ENCODE peak calls at places on chromosomes 1 and 21, in six cellular contexts. P is A549, Q is prostate gland, K is pancreas, E is GM23248, N is H1. L is an unnamed sample.

GRCh38 chr1:8061210-8061609 is 35.1 kb upstream of the ERRFI1 start:
- DNase-seq in K (peak; percentile 50), E (peak; percentile 95), P (peak; percentile 97), N (no peak), Q (peak; percentile 83), L (no peak)

GRCh38 chr1:2526824-2527552 is 592 bp upstream of the PANK4 start:
- DNase-seq in K (no peak), Q (no peak), N (no peak), P (no peak), E (peak; percentile 94), L (peak; percentile 53)

GRCh38 chr1:195898924-195899323 is 709.3 kb downstream of the KCNT2 start:
- DNase-seq in E (no peak), Q (no peak), N (no peak), P (no peak), K (no peak), L (no peak)

GRCh38 chr1:3457910-3458621 is 3.6 kb downstream of the ARHGEF16 start:
- DNase-seq in K (no peak), N (no peak), P (no peak), E (no peak), Q (peak; percentile 52), L (no peak)

GRCh38 chr1:12472798-12473551 is 145.0 kb downstream of the DHRS3 start:
- DNase-seq in Q (no peak), K (no peak), N (no peak), P (no peak), E (no peak), L (peak; percentile 85)

GRCh38 chr21:15472108-15472507 is 257.7 kb upstream of the USP25 start:
- DNase-seq in Q (no peak), P (no peak), N (no peak), K (no peak), E (no peak), L (no peak)

GRCh38 chr1:212782422-212783154 is 9.0 kb downstream of the NSL1 start:
- DNase-seq in N (no peak), Q (no peak), K (no peak), E (peak; percentile 65), P (peak; percentile 48), L (peak; percentile 37)

GRCh38 chr1:7690076-7690475 is 81.0 kb upstream of the VAMP3 start:
- DNase-seq in K (no peak), N (no peak), P (no peak), E (no peak), Q (no peak), L (no peak)

GRCh38 chr1:42295816-42296215 is 39.2 kb downstream of the FOXJ3 start:
- DNase-seq in K (no peak), E (no peak), Q (no peak), P (no peak), N (no peak), L (no peak)

GRCh38 chr21:42107881-42108553 is 36.9 kb downstream of the UMODL1 start:
- DNase-seq in Q (peak; percentile 64), E (peak; percentile 70), K (peak; percentile 69), P (peak; percentile 51), N (no peak), L (peak; percentile 36)

GRCh38 chr1:177223359-177223758 is 52.6 kb downstream of the BRINP2 start:
- DNase-seq in E (no peak), Q (no peak), P (no peak), K (no peak), N (no peak), L (no peak)

GRCh38 chr1:40384413-40384762 is 10.9 kb downstream of the SMAP2 start:
- DNase-seq in Q (no peak), K (peak; percentile 60), N (no peak), P (no peak), E (no peak), L (no peak)

GRCh38 chr1:65911679-65912078 is 119.0 kb downstream of the PDE4B start:
- DNase-seq in E (no peak), P (no peak), N (no peak), K (no peak), Q (no peak), L (no peak)

GRCh38 chr21:45592208-45592619 is 50.0 kb upstream of the SLC19A1 start:
- DNase-seq in N (no peak), E (no peak), P (no peak), Q (no peak), K (peak; percentile 28), L (peak; percentile 53)

GRCh38 chr1:15680614-15681345 is 3.3 kb upstream of the PLEKHM2 start:
- DNase-seq in E (peak; percentile 98), Q (no peak), N (no peak), K (no peak), P (peak; percentile 48), L (no peak)

GRCh38 chr1:223029985-223030769 is 112.9 kb downstream of the TLR5 start:
- DNase-seq in Q (no peak), N (no peak), E (no peak), K (no peak), P (no peak), L (no peak)

GRCh38 chr1:197919523-197920301 is 2.5 kb downstream of the LHX9 start:
- DNase-seq in Q (no peak), K (no peak), E (no peak), N (peak; percentile 73), P (no peak), L (no peak)

GRCh38 chr1:161226320-161226711 is 456 bp downstream of the TOMM40L start:
- DNase-seq in Q (no peak), P (no peak), K (no peak), E (no peak), N (no peak), L (no peak)

GRCh38 chr1:85427844-85428243 is 37.1 kb downstream of the DDAH1 start:
- DNase-seq in P (no peak), Q (no peak), N (no peak), K (no peak), E (no peak), L (no peak)

GRCh38 chr1:44239337-44239960 is 26.2 kb downstream of the DMAP1 start:
- DNase-seq in N (peak; percentile 63), K (no peak), E (peak; percentile 52), Q (no peak), P (no peak), L (no peak)

GRCh38 chr1:184827600-184828368 is 73.1 kb upstream of the EDEM3 start:
- DNase-seq in N (no peak), Q (no peak), E (peak; percentile 57), P (no peak), K (no peak), L (no peak)

GRCh38 chr21:45253180-45253579 is 34.5 kb downstream of the POFUT2 start:
- DNase-seq in K (no peak), E (peak; percentile 69), Q (no peak), N (peak; percentile 43), P (no peak), L (no peak)

DNA sequence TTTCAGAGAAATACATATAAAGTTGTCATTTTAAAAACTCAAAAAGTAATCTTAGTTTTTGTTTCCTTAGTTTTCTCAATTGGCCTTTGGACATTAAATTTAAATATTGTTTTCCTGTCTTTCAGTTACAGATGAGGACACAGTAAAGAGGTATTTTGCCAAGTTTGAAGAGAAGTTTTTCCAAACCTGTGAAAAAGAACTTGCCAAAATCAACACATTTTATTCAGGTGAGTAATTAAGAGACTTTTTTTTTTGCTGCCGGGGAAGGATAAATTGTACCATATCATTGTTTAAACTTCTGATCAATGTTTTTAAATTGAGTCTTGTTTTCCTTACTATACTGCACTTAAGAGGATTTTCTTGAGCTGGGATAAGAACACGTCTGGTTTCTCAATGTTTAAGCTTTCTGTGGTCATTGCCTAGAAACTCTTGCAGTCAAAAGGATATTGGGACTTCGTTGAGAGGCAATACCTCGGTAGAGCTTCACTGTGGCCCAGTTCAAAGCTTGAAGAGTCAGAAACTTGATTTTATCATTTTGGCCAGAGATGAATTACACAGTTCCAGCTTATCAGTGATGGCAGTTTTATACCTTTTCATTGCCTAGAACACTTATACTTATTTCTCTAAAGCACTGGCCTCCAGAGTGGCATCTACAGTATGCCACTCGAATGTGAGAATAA is 124.9 kb upstream of the KIAA1614 start:
- DNase-seq in N (no peak), P (no peak), Q (no peak), E (no peak), K (no peak), L (no peak)
- H3K4me1 ChIP-seq in N (no peaks in the 10 kb centered on the region), P (peaks cover 11% of the 10 kb centered on the region), Q (no peaks in the 10 kb centered on the region), E (peaks cover 9% of the 10 kb centered on the region), K (peaks cover 38% of the 10 kb centered on the region), L (peaks cover 5% of the 10 kb centered on the region)

GRCh38 chr1:239960387-239960786 is 131.3 kb upstream of the FMN2 start:
- DNase-seq in Q (no peak), E (no peak), P (no peak), N (no peak), K (no peak), L (no peak)

GRCh38 chr1:239958063-239958462 is 133.6 kb upstream of the FMN2 start:
- DNase-seq in N (no peak), E (no peak), Q (no peak), K (no peak), P (no peak), L (no peak)

GRCh38 chr1:239963861-239964260 is 127.8 kb upstream of the FMN2 start:
- DNase-seq in K (no peak), Q (no peak), P (no peak), E (no peak), N (no peak), L (no peak)
- H3K27ac ChIP-seq in K (no peak overlapping the region), Q (no peak overlapping the region), P (no peak overlapping the region), E (no peak overlapping the region), N (no peak overlapping the region), L (no peak overlapping the region)

DNA sequence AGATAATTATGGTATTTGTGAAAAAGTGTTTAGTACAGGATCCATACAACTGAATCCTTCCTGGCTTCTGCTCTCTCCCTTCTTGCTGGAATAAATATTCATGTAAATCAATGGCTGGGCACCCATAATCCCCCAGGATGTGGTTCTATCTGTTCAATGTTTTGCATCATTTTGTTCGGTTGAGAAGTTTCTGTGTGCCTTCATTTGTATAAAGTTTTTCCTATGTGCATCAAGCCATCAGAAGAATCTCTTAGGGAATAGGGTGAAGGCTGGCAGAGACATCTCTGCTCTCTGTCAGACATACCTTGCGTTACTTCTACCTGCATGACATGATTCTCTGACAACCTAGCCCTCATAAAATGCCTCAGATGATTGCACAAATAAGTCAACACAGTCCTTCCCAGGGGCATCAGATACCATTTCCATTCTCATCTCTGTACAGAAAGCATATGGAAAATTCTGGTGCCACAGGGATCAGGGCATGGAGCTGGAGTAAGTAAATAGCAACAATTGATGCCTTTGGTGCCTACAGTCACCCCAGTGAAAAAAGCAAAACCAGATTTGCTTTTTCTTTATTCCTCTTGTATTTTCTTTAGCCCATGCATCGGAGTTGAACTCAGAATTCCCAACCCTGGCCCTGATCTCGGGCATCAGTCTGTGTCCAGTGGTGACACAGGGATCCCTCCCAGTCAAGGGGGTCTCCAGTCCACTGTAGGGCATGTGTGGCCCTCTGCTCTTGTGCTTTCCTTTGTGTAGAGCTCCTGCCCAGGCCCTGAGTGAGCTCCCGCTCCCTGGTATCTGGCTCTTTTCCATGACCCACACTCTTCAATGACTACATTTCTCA is 39.7 kb upstream of the ATP1A1 start:
- DNase-seq in K (no peak), P (no peak), E (no peak), Q (no peak), N (no peak), L (no peak)
- H3K4me1 ChIP-seq in K (peaks cover 21% of the 10 kb centered on the region), P (peaks cover 6% of the 10 kb centered on the region), E (no peaks in the 10 kb centered on the region), Q (peaks cover 18% of the 10 kb centered on the region), N (no peaks in the 10 kb centered on the region), L (no peaks in the 10 kb centered on the region)

DNA sequence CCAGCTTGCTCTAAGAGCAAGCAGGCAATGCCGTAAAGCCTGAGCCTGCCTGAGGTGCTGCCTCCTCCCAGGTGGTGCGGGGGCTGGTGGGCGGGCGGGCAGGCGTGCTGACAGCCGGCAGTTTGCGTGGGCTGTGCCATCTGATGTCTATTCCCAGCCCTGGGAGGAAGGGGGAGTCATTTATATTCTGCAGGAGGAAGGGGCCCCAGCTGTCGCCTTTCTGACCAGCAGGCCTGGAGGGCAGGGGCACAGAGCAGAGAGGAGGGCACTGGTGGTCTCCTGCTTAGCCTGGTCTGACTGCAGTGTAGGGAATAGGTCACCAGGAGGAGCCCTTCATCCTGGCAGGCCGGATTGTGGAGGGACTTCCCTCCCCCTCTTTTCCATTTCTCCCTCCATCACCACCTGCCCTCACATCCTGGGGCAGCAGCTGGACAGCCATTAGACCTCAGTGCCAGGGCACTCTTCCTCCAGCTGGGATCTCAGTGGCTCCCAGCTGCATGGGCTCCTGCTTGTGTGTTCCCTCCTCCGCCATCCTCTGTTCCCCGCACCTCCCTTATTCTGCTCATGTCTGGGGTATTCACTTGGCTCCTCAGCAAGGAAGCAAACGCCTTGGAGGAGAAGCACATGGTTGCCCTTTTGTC is 4.4 kb downstream of the CYB561D1 start:
- DNase-seq in Q (no peak), N (peak; percentile 89), E (peak; percentile 54), P (peak; percentile 28), K (no peak), L (no peak)
- H3K27ac ChIP-seq in Q (no peak overlapping the region), N (no peak overlapping the region), E (no peak overlapping the region), P (no peak overlapping the region), K (no peak overlapping the region), L (peak overlapping the region; percentile 87)

L was measured in CD4-positive, CD25-positive, alpha-beta regulatory T cell.